ENCODE peak calls at places on chromosomes 12 and 14, in five cellular contexts. C, P, M, Z and L are unnamed samples.

GRCh38 chr12:31492599-31493196 is 98.2 kb downstream of the DENND5B start:
- DNase-seq in C (no peak), P (no peak), M (no peak), Z (no peak), L (no peak)

GRCh38 chr12:109461049-109461845 is 15.9 kb downstream of the KCTD10 start:
- DNase-seq in C (no peak), P (peak; percentile 19), M (no peak), Z (peak; percentile 52), L (no peak)

GRCh38 chr12:23781118-23781517 is 168.4 kb downstream of the SOX5 start:
- DNase-seq in C (no peak), P (no peak), M (no peak), Z (no peak), L (no peak)

GRCh38 chr12:19572920-19573558 is 133.7 kb downstream of the AEBP2 start:
- DNase-seq in C (no peak), P (no peak), M (peak; percentile 83), Z (peak; percentile 61), L (peak; percentile 9)

GRCh38 chr12:97650242-97650641 is 187.6 kb downstream of the RMST start:
- DNase-seq in C (no peak), P (no peak), M (no peak), Z (no peak), L (peak; percentile 35)

GRCh38 chr12:7155471-7156034 is 25.4 kb downstream of the CLSTN3 start:
- DNase-seq in C (peak; percentile 86), P (no peak), M (peak; percentile 51), Z (no peak), L (no peak)

GRCh38 chr12:118022728-118023109 is 6.2 kb downstream of the RFC5 start:
- DNase-seq in C (no peak), P (no peak), M (no peak), Z (no peak), L (no peak)

GRCh38 chr12:13534645-13535398 is 338.3 kb downstream of the EMP1 start:
- DNase-seq in C (peak; percentile 41), P (peak; percentile 73), M (peak; percentile 60), Z (peak; percentile 47), L (no peak)

GRCh38 chr12:22578328-22578727 is 34.0 kb upstream of the C2CD5 start:
- DNase-seq in C (no peak), P (no peak), M (no peak), Z (no peak), L (no peak)

GRCh38 chr12:94560416-94561221 is 89.7 kb downstream of the TMCC3 start:
- DNase-seq in C (no peak), P (no peak), M (peak; percentile 69), Z (peak; percentile 49), L (peak; percentile 74)

GRCh38 chr12:79706676-79707075 is 15.9 kb upstream of the PAWR start:
- DNase-seq in C (no peak), P (no peak), M (no peak), Z (no peak), L (no peak)

DNA sequence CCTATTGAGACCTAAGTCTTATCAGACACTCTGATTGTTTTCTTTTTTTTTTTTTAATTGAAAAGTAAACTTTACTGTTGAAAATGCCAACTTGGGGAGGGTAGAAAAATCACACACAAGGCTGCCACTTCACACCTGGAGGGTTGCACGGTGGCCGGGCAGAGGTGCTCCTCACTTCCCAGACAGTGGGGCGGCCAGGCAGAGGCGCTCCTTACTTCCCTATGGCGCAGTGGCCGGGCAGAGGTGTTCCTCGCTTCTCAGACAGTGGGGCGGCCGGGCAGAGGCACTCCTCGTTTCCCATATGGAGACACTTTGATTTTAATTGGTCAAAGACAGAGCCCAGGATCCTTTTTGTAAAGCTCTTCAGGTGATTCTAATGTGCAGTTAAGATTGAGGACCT is 399.3 kb downstream of the TMTC2 start:
- DNase-seq in C (peak; percentile 59), P (no peak), M (no peak), Z (no peak), L (no peak)
- H3K4me3 ChIP-seq in C (no peak overlapping the region), P (no peak overlapping the region), M (no peak overlapping the region), Z (no peak overlapping the region), L (no peak overlapping the region)

DNA sequence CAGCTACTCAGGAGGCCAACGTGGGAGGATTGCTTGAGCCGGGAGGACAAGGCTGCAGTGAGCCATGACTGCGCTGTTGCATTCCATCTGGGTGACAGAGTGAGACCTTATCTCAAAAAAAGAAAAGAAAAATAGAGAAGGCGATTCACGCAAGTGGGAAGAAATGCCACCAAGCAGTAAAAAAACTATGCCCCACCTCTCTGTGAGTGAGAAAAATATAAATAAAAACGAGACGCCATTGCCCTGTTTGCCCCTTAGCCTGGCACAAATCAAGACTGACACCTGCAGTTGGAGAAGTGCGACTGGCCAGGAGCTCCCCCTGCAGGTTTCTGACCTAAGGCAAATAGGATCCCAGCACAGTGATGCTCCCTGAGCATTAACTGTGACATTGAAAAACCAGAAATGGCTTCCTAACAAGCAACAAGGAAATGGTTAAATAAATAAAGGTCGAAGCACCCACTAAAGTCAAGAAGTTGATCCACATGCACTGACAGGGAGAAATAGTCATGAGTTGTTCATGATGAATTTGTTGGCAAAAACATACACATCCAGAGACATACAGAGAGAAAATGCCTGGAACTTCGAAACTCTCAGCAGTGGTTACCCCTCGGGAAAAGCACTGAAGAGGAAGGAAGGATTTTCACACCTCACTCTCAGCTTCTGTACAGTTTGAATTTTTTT is 21.1 kb downstream of the GSC start:
- DNase-seq in C (no peak), P (no peak), M (no peak), Z (no peak), L (no peak)
- TF ChIP-seq CTCF in C (peak; percentile 27), P (peak; percentile 11), M (peak; percentile 53), Z (peak; percentile 25), L (peak; percentile 61)

GRCh38 chr14:36295642-36296627 is 24.5 kb downstream of the MBIP start:
- DNase-seq in C (no peak), P (no peak), M (no peak), Z (no peak), L (no peak)

GRCh38 chr14:36302823-36303222 is 17.6 kb downstream of the MBIP start:
- DNase-seq in C (no peak), P (no peak), M (no peak), Z (no peak), L (no peak)

GRCh38 chr14:36294543-36294942 is 25.9 kb downstream of the MBIP start:
- DNase-seq in C (no peak), P (no peak), M (no peak), Z (no peak), L (no peak)

GRCh38 chr14:36301159-36301558 is 19.3 kb downstream of the MBIP start:
- DNase-seq in C (no peak), P (no peak), M (peak; percentile 17), Z (peak; percentile 25), L (no peak)

DNA sequence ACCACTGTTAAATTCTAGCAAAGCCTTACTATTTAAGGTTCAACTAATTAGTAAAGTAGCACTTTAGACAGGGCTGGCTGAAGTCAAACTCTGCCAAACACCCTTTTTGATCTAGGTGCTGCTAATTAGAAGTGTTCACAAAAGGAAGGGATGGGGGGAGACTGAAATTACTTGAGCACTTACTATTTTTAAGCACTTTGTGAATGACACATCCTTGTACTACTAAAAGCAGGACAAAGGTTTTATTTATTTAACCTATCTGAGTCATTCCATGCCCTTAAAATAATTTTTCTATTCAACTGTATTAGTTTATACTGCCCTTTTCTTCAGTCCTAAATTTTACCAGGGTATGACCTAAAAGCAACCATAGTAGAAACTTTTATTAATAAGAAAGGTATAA is 20.1 kb downstream of the MBIP start:
- DNase-seq in C (no peak), P (no peak), M (peak; percentile 1), Z (peak; percentile 49), L (no peak)
- H3K36me3 ChIP-seq in C (no peaks in the 10 kb centered on the region), P (no peaks in the 10 kb centered on the region), M (peaks cover 38% of the 10 kb centered on the region), Z (peaks cover 4% of the 10 kb centered on the region), L (no peaks in the 10 kb centered on the region)

GRCh38 chr12:92185052-92185451 is 39.4 kb upstream of the BTG1 start:
- DNase-seq in C (no peak), P (no peak), M (no peak), Z (no peak), L (no peak)

GRCh38 chr12:92186038-92186470 is 40.4 kb upstream of the BTG1 start:
- DNase-seq in C (no peak), P (no peak), M (no peak), Z (no peak), L (no peak)

GRCh38 chr12:92188517-92189188 is 43.0 kb upstream of the BTG1 start:
- DNase-seq in C (no peak), P (no peak), M (no peak), Z (no peak), L (no peak)

GRCh38 chr12:92178340-92178739 is 32.7 kb upstream of the BTG1 start:
- DNase-seq in C (no peak), P (no peak), M (no peak), Z (no peak), L (no peak)

DNA sequence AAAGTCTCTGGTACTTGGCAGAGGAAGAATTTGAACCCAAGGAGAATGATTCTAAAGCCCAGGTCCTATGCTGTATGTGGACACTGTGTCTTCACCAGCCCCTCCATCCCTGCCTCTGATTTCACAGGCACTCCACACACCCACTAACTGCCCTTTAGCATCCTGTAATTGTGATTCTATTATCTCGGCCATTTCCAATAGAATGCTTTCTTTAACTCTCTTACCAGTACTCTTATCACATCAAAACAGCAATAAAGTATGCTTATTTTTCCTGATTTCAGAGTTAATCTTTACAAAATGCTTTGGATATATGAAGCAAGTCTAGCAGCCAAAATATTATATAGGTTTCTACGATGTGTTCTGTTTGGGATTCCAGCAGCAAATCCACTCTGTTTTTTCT is 37.9 kb upstream of the BTG1 start:
- DNase-seq in C (no peak), P (no peak), M (no peak), Z (no peak), L (no peak)
- H3K4me3 ChIP-seq in C (no peak overlapping the region), P (no peak overlapping the region), M (no peak overlapping the region), Z (no peak overlapping the region), L (no peak overlapping the region)

GRCh38 chr14:103501921-103502669 is 20.5 kb downstream of the CKB start:
- DNase-seq in C (no peak), P (no peak), M (peak; percentile 41), Z (no peak), L (no peak)

GRCh38 chr14:103507751-103508150 is 14.9 kb downstream of the CKB start:
- DNase-seq in C (no peak), P (no peak), M (no peak), Z (no peak), L (no peak)

GRCh38 chr14:103502877-103503276 is 19.8 kb downstream of the CKB start:
- DNase-seq in C (no peak), P (no peak), M (no peak), Z (no peak), L (no peak)

GRCh38 chr14:103503296-103503695 is 19.3 kb downstream of the CKB start:
- DNase-seq in C (no peak), P (no peak), M (peak; percentile 68), Z (no peak), L (no peak)

GRCh38 chr14:103504991-103505565 is 17.6 kb downstream of the CKB start:
- DNase-seq in C (no peak), P (no peak), M (peak; percentile 78), Z (no peak), L (no peak)
- TF ChIP-seq CTCF in C (no peak), P (no peak), M (no peak), Z (no peak), L (no peak)